ENCODE peak calls at places on chromosomes 4 and X, in nine cellular contexts. One of them, this sample, is unnamed.
A peak's percentile ranks its signal among the peaks of the same experiment; 100 is the strongest.

GRCh38 chr4:7890635-7891393 is 48.8 kb downstream of the AFAP1 start:
- DNase-seq in OCI-LY7: no peak
- DNase-seq in PC-3: peak; percentile 75
- DNase-seq in SK-N-SH: no peak
- DNase-seq in GM23338: peak; percentile 35
- DNase-seq in MM.1S: no peak
- DNase-seq in neural progenitor cell: no peak
- DNase-seq in hepatocyte: no peak
- DNase-seq in GM23248: peak; percentile 86
- DNase-seq in this sample: no peak

GRCh38 chrX:38166478-38167083 is 54.1 kb downstream of the SRPX start:
- DNase-seq in GM23248: peak; percentile 45
- DNase-seq in OCI-LY7: peak; percentile 47
- DNase-seq in MM.1S: peak; percentile 36
- DNase-seq in GM23338: peak; percentile 51
- DNase-seq in PC-3: peak; percentile 65
- DNase-seq in hepatocyte: peak; percentile 53
- DNase-seq in neural progenitor cell: peak; percentile 15
- DNase-seq in SK-N-SH: peak; percentile 7
- DNase-seq in this sample: peak; percentile 3

GRCh38 chr4:85496146-85496849 is 21.3 kb downstream of the ARHGAP24 start:
- DNase-seq in GM23338: no peak
- DNase-seq in PC-3: peak; percentile 63
- DNase-seq in SK-N-SH: no peak
- DNase-seq in hepatocyte: no peak
- DNase-seq in GM23248: peak; percentile 59
- DNase-seq in neural progenitor cell: no peak
- DNase-seq in OCI-LY7: no peak
- DNase-seq in MM.1S: no peak
- DNase-seq in this sample: no peak

GRCh38 chr4:169229571-169230028 is 41.2 kb downstream of the SH3RF1 start:
- DNase-seq in MM.1S: no peak
- DNase-seq in hepatocyte: peak; percentile 44
- DNase-seq in GM23338: no peak
- DNase-seq in OCI-LY7: no peak
- DNase-seq in neural progenitor cell: no peak
- DNase-seq in SK-N-SH: no peak
- DNase-seq in GM23248: peak; percentile 95
- DNase-seq in PC-3: peak; percentile 89
- DNase-seq in this sample: peak; percentile 94

GRCh38 chr4:48015216-48015615 is 1.3 kb downstream of the CNGA1 start:
- DNase-seq in neural progenitor cell: no peak
- DNase-seq in GM23338: no peak
- DNase-seq in MM.1S: no peak
- DNase-seq in SK-N-SH: no peak
- DNase-seq in hepatocyte: no peak
- DNase-seq in GM23248: no peak
- DNase-seq in PC-3: peak; percentile 64
- DNase-seq in OCI-LY7: no peak
- DNase-seq in this sample: no peak

GRCh38 chr4:186260504-186261448 is 5.2 kb upstream of the F11 start:
- DNase-seq in neural progenitor cell: no peak
- DNase-seq in OCI-LY7: no peak
- DNase-seq in hepatocyte: peak; percentile 31
- DNase-seq in SK-N-SH: no peak
- DNase-seq in PC-3: no peak
- DNase-seq in GM23338: no peak
- DNase-seq in GM23248: no peak
- DNase-seq in MM.1S: no peak
- DNase-seq in this sample: no peak

GRCh38 chr4:39166670-39167069 is 15.7 kb upstream of the WDR19 start:
- DNase-seq in GM23338: no peak
- DNase-seq in hepatocyte: no peak
- DNase-seq in GM23248: no peak
- DNase-seq in neural progenitor cell: no peak
- DNase-seq in OCI-LY7: peak; percentile 96
- DNase-seq in MM.1S: no peak
- DNase-seq in PC-3: no peak
- DNase-seq in SK-N-SH: no peak
- DNase-seq in this sample: no peak

GRCh38 chr4:139191373-139191772 is 14.4 kb upstream of the ELF2 start:
- DNase-seq in GM23338: no peak
- DNase-seq in GM23248: no peak
- DNase-seq in PC-3: no peak
- DNase-seq in SK-N-SH: no peak
- DNase-seq in hepatocyte: no peak
- DNase-seq in neural progenitor cell: no peak
- DNase-seq in MM.1S: no peak
- DNase-seq in OCI-LY7: no peak
- DNase-seq in this sample: no peak

GRCh38 chr4:76011700-76012387 is 4.5 kb upstream of the CXCL9 start:
- DNase-seq in hepatocyte: peak; percentile 49
- DNase-seq in PC-3: peak; percentile 61
- DNase-seq in MM.1S: no peak
- DNase-seq in SK-N-SH: peak; percentile 13
- DNase-seq in GM23248: peak; percentile 92
- DNase-seq in neural progenitor cell: peak; percentile 36
- DNase-seq in OCI-LY7: no peak
- DNase-seq in GM23338: peak; percentile 51
- DNase-seq in this sample: no peak

GRCh38 chr4:2135083-2135482 is 76.0 kb downstream of the NAT8L start:
- DNase-seq in PC-3: no peak
- DNase-seq in GM23338: no peak
- DNase-seq in SK-N-SH: peak; percentile 49
- DNase-seq in MM.1S: no peak
- DNase-seq in neural progenitor cell: no peak
- DNase-seq in OCI-LY7: no peak
- DNase-seq in hepatocyte: peak; percentile 33
- DNase-seq in GM23248: peak; percentile 12
- DNase-seq in this sample: no peak

GRCh38 chr4:4851081-4851480 is 8.4 kb upstream of the MSX1 start:
- DNase-seq in GM23338: no peak
- DNase-seq in GM23248: no peak
- DNase-seq in OCI-LY7: no peak
- DNase-seq in SK-N-SH: no peak
- DNase-seq in MM.1S: no peak
- DNase-seq in PC-3: no peak
- DNase-seq in neural progenitor cell: no peak
- DNase-seq in hepatocyte: no peak
- DNase-seq in this sample: no peak

GRCh38 chrX:105480646-105481310 is 260.3 kb upstream of the TEX13A start:
- DNase-seq in OCI-LY7: no peak
- DNase-seq in hepatocyte: no peak
- DNase-seq in MM.1S: no peak
- DNase-seq in GM23338: no peak
- DNase-seq in SK-N-SH: no peak
- DNase-seq in GM23248: no peak
- DNase-seq in neural progenitor cell: no peak
- DNase-seq in PC-3: no peak
- DNase-seq in this sample: no peak

GRCh38 chrX:39427492-39428289 is 626.4 kb downstream of the MID1IP1 start:
- DNase-seq in GM23338: no peak
- DNase-seq in neural progenitor cell: no peak
- DNase-seq in GM23248: peak; percentile 58
- DNase-seq in PC-3: peak; percentile 15
- DNase-seq in MM.1S: no peak
- DNase-seq in OCI-LY7: no peak
- DNase-seq in hepatocyte: peak; percentile 50
- DNase-seq in SK-N-SH: no peak
- DNase-seq in this sample: no peak

GRCh38 chrX:143854006-143854405 is 29.9 kb upstream of the UBE2NL start:
- DNase-seq in MM.1S: no peak
- DNase-seq in PC-3: peak; percentile 61
- DNase-seq in GM23248: peak; percentile 63
- DNase-seq in SK-N-SH: no peak
- DNase-seq in GM23338: no peak
- DNase-seq in OCI-LY7: no peak
- DNase-seq in neural progenitor cell: no peak
- DNase-seq in hepatocyte: no peak
- DNase-seq in this sample: no peak

GRCh38 chr4:94390804-94391410 is 48.3 kb upstream of the HPGDS start:
- DNase-seq in MM.1S: no peak
- DNase-seq in GM23338: peak; percentile 45
- DNase-seq in GM23248: peak; percentile 46
- DNase-seq in OCI-LY7: peak; percentile 16
- DNase-seq in neural progenitor cell: peak; percentile 11
- DNase-seq in SK-N-SH: peak; percentile 20
- DNase-seq in PC-3: peak; percentile 44
- DNase-seq in hepatocyte: peak; percentile 33
- DNase-seq in this sample: no peak

GRCh38 chr4:121072080-121072835 is at the start of gene NDNF:
- DNase-seq in neural progenitor cell: peak; percentile 74
- DNase-seq in OCI-LY7: no peak
- DNase-seq in PC-3: no peak
- DNase-seq in hepatocyte: peak; percentile 74
- DNase-seq in GM23248: peak; percentile 75
- DNase-seq in SK-N-SH: peak; percentile 79
- DNase-seq in GM23338: peak; percentile 61
- DNase-seq in MM.1S: peak; percentile 78
- DNase-seq in this sample: no peak

GRCh38 chrX:78024349-78025108 is 55.1 kb upstream of the PGAM4 start:
- DNase-seq in PC-3: peak; percentile 71
- DNase-seq in GM23248: peak; percentile 10
- DNase-seq in SK-N-SH: peak; percentile 30
- DNase-seq in MM.1S: peak; percentile 48
- DNase-seq in GM23338: peak; percentile 51
- DNase-seq in hepatocyte: peak; percentile 10
- DNase-seq in neural progenitor cell: peak; percentile 2
- DNase-seq in OCI-LY7: peak; percentile 25
- DNase-seq in this sample: peak; percentile 43

GRCh38 chr4:76108467-76109181 is 34.1 kb downstream of the ART3 start:
- DNase-seq in GM23338: peak; percentile 46
- DNase-seq in OCI-LY7: peak; percentile 35
- DNase-seq in PC-3: peak; percentile 27
- DNase-seq in GM23248: peak; percentile 26
- DNase-seq in SK-N-SH: peak; percentile 10
- DNase-seq in neural progenitor cell: peak; percentile 6
- DNase-seq in hepatocyte: no peak
- DNase-seq in MM.1S: peak; percentile 27
- DNase-seq in this sample: no peak

GRCh38 chr4:110904435-110905050 is 281.7 kb upstream of the PITX2 start:
- DNase-seq in hepatocyte: no peak
- DNase-seq in MM.1S: no peak
- DNase-seq in GM23248: peak; percentile 5
- DNase-seq in neural progenitor cell: no peak
- DNase-seq in SK-N-SH: no peak
- DNase-seq in PC-3: peak; percentile 18
- DNase-seq in GM23338: no peak
- DNase-seq in OCI-LY7: no peak
- DNase-seq in this sample: peak; percentile 0

GRCh38 chr4:180790471-180790870 is 1452.7 kb upstream of the TENM3 start:
- DNase-seq in OCI-LY7: no peak
- DNase-seq in MM.1S: no peak
- DNase-seq in neural progenitor cell: no peak
- DNase-seq in SK-N-SH: no peak
- DNase-seq in PC-3: no peak
- DNase-seq in GM23248: no peak
- DNase-seq in hepatocyte: no peak
- DNase-seq in GM23338: no peak
- DNase-seq in this sample: no peak

GRCh38 chr4:175905939-175906338 is 93.9 kb upstream of the GPM6A start:
- DNase-seq in hepatocyte: no peak
- DNase-seq in SK-N-SH: no peak
- DNase-seq in neural progenitor cell: no peak
- DNase-seq in PC-3: no peak
- DNase-seq in GM23338: peak; percentile 9
- DNase-seq in MM.1S: no peak
- DNase-seq in OCI-LY7: no peak
- DNase-seq in GM23248: no peak
- DNase-seq in this sample: no peak
- H3K27ac ChIP-seq in hepatocyte: no peak overlapping the region
- H3K27ac ChIP-seq in SK-N-SH: no peak overlapping the region
- H3K27ac ChIP-seq in neural progenitor cell: no peak overlapping the region
- H3K27ac ChIP-seq in PC-3: no peak overlapping the region
- H3K27ac ChIP-seq in GM23338: no peak overlapping the region
- H3K27ac ChIP-seq in MM.1S: no peak overlapping the region
- H3K27ac ChIP-seq in OCI-LY7: no peak overlapping the region
- H3K27ac ChIP-seq in GM23248: no peak overlapping the region
- H3K27ac ChIP-seq in this sample: no peak overlapping the region

DNA sequence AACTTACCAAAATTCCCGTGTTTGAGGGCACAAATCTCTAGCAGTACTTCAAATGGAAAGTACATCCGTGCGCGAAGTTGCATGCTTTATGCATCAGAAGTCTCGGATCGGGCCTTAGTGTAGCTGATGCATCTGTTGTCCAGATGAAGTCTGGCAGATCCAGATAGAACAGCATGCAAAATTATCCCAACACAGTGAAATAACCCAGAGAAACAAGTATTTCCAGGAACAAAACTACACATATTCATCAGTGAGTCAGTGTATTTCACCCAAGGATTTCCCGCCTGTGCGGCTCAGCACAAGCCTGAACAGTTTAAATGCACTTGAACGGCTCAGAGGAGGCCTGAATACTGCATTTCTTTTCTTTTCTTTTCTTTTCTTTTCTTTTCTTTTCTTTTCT is 27.4 kb upstream of the CLDN24 start:
- DNase-seq in GM23338: no peak
- DNase-seq in OCI-LY7: no peak
- DNase-seq in MM.1S: no peak
- DNase-seq in hepatocyte: no peak
- DNase-seq in GM23248: peak; percentile 89
- DNase-seq in neural progenitor cell: no peak
- DNase-seq in PC-3: peak; percentile 58
- DNase-seq in SK-N-SH: no peak
- DNase-seq in this sample: no peak
- TF ChIP-seq EZH2phosphoT487 in GM23338: no peak
- TF ChIP-seq EZH2phosphoT487 in OCI-LY7: no peak
- TF ChIP-seq EZH2phosphoT487 in MM.1S: no peak
- TF ChIP-seq EZH2phosphoT487 in hepatocyte: no peak
- TF ChIP-seq EZH2phosphoT487 in GM23248: no peak
- TF ChIP-seq EZH2phosphoT487 in neural progenitor cell: no peak
- TF ChIP-seq EZH2phosphoT487 in PC-3: no peak
- TF ChIP-seq EZH2phosphoT487 in SK-N-SH: no peak
- TF ChIP-seq EZH2phosphoT487 in this sample: no peak

DNA sequence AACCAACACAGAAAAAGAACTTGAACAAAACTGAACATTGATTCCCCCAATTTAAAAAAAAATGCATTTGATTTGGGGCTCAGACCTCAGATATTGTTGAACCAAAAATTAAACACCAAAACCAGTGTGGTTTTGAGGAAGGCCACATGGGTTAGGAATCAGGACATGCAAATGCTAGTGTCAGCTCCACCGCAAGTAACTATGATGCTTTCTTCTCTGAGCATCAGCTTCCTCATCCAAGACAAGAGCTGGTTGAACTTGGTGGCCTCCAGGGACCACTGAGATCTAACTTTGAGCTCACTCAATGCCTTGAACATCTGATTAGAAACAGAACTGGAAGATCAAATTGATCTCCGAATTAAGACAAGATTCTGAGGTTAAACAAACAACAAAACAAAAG is 142.9 kb upstream of the NWD2 start:
- DNase-seq in hepatocyte: no peak
- DNase-seq in GM23338: no peak
- DNase-seq in neural progenitor cell: no peak
- DNase-seq in GM23248: no peak
- DNase-seq in SK-N-SH: no peak
- DNase-seq in MM.1S: no peak
- DNase-seq in OCI-LY7: no peak
- DNase-seq in PC-3: no peak
- DNase-seq in this sample: no peak
- H3K27ac ChIP-seq in hepatocyte: no peak overlapping the region
- H3K27ac ChIP-seq in GM23338: no peak overlapping the region
- H3K27ac ChIP-seq in neural progenitor cell: no peak overlapping the region
- H3K27ac ChIP-seq in GM23248: no peak overlapping the region
- H3K27ac ChIP-seq in SK-N-SH: no peak overlapping the region
- H3K27ac ChIP-seq in MM.1S: no peak overlapping the region
- H3K27ac ChIP-seq in OCI-LY7: no peak overlapping the region
- H3K27ac ChIP-seq in PC-3: no peak overlapping the region
- H3K27ac ChIP-seq in this sample: no peak overlapping the region

GRCh38 chr4:165325732-165326512 is 1.5 kb upstream of the MSMO1 start:
- DNase-seq in PC-3: peak; percentile 71
- DNase-seq in MM.1S: peak; percentile 31
- DNase-seq in GM23338: peak; percentile 61
- DNase-seq in hepatocyte: peak; percentile 68
- DNase-seq in neural progenitor cell: no peak
- DNase-seq in OCI-LY7: no peak
- DNase-seq in SK-N-SH: no peak
- DNase-seq in GM23248: peak; percentile 72
- DNase-seq in this sample: peak; percentile 47
- TF ChIP-seq EZH2phosphoT487 in PC-3: no peak
- TF ChIP-seq EZH2phosphoT487 in MM.1S: no peak
- TF ChIP-seq EZH2phosphoT487 in GM23338: no peak
- TF ChIP-seq EZH2phosphoT487 in hepatocyte: no peak
- TF ChIP-seq EZH2phosphoT487 in neural progenitor cell: no peak
- TF ChIP-seq EZH2phosphoT487 in OCI-LY7: no peak
- TF ChIP-seq EZH2phosphoT487 in SK-N-SH: no peak
- TF ChIP-seq EZH2phosphoT487 in GM23248: no peak
- TF ChIP-seq EZH2phosphoT487 in this sample: no peak

This sample was measured in HCT116.